ENCODE peak calls at places on chromosomes 2 and 18, in ten cellular contexts. T, N, K, D, I, C, R, Q, F and H are unnamed samples.

GRCh38 chr2:137255345-137255744 is 490.0 kb downstream of the THSD7B start:
- DNase-seq in Q (no peak), D (no peak), N (no peak), T (no peak), K (no peak), F (no peak), I (no peak), R (no peak), C (no peak), H (no peak)

GRCh38 chr2:38526195-38526594 is 76.5 kb downstream of the HNRNPLL start:
- DNase-seq in F (no peak), Q (no peak), I (no peak), R (no peak), K (no peak), D (no peak), C (no peak), T (no peak), N (peak), H (no peak)

GRCh38 chr2:202754936-202755335 is 116.6 kb downstream of the ICA1L start:
- DNase-seq in R (no peak), K (no peak), C (no peak), F (no peak), N (no peak), I (no peak), D (no peak), Q (no peak), T (no peak), H (no peak)

GRCh38 chr2:133843091-133843490 is 274.8 kb upstream of the NCKAP5 start:
- DNase-seq in K (no peak), C (no peak), T (no peak), D (no peak), N (peak), R (no peak), I (no peak), F (no peak), Q (no peak), H (no peak)

GRCh38 chr2:187098154-187098553 is 249.2 kb upstream of the ZSWIM2 start:
- DNase-seq in I (no peak), D (no peak), T (no peak), K (no peak), R (no peak), C (no peak), F (no peak), N (no peak), Q (no peak), H (no peak)

GRCh38 chr2:110166246-110166645 is 38.6 kb downstream of the NPHP1 start:
- DNase-seq in R (no peak), Q (no peak), C (no peak), D (no peak), K (no peak), I (no peak), N (peak), T (no peak), F (no peak), H (no peak)

GRCh38 chr2:170763232-170763631 is 6.9 kb upstream of the ERICH2 start:
- DNase-seq in R (no peak), T (no peak), Q (no peak), C (no peak), F (no peak), I (no peak), D (no peak), K (no peak), N (no peak), H (no peak)

GRCh38 chr2:154324601-154325000 is 373.9 kb upstream of the KCNJ3 start:
- DNase-seq in D (no peak), N (no peak), C (no peak), R (peak), Q (no peak), F (no peak), I (no peak), T (no peak), K (no peak), H (no peak)

GRCh38 chr18:56377161-56377560 is 261.2 kb downstream of the TXNL1 start:
- DNase-seq in F (no peak), R (no peak), K (no peak), Q (no peak), D (no peak), T (no peak), C (no peak), I (no peak), N (no peak), H (no peak)

GRCh38 chr2:230043461-230043860 is 25.3 kb downstream of the SLC16A14 start:
- DNase-seq in I (no peak), C (no peak), N (no peak), D (no peak), K (no peak), F (no peak), Q (no peak), R (no peak), T (no peak), H (peak)

GRCh38 chr18:10784596-10785202 is 258.9 kb downstream of the NAPG start:
- DNase-seq in R (no peak), D (no peak), Q (no peak), N (no peak), K (no peak), T (no peak), I (no peak), C (no peak), F (no peak), H (no peak)

GRCh38 chr18:62420151-62420512 is 95.0 kb downstream of the TNFRSF11A start:
- DNase-seq in Q (no peak), N (peak), R (no peak), D (no peak), I (peak), C (no peak), T (peak), F (peak), K (no peak), H (no peak)

GRCh38 chr18:73296686-73297085 is 428.9 kb upstream of the NETO1 start:
- DNase-seq in R (no peak), Q (no peak), C (no peak), N (no peak), K (no peak), T (no peak), F (no peak), D (no peak), I (peak), H (no peak)

GRCh38 chr18:48007955-48008701 is 77.7 kb upstream of the SMAD2 start:
- DNase-seq in D (peak), F (peak), Q (no peak), I (no peak), C (peak), N (peak), T (peak), R (peak), K (peak), H (peak)

GRCh38 chr18:52312321-52312720 is 27.7 kb upstream of the DCC start:
- DNase-seq in K (no peak), F (no peak), I (peak), T (no peak), Q (no peak), C (no peak), D (no peak), N (no peak), R (no peak), H (no peak)

GRCh38 chr18:26804474-26804873 is 61.0 kb downstream of the AQP4 start:
- DNase-seq in R (no peak), D (no peak), N (no peak), K (no peak), Q (no peak), C (no peak), T (no peak), F (no peak), I (no peak), H (no peak)

GRCh38 chr18:12946549-12947354 is 1.1 kb upstream of the SEH1L start:
- DNase-seq in D (no peak), N (peak), I (peak), K (no peak), Q (peak), C (peak), T (peak), F (peak), R (peak), H (no peak)

GRCh38 chr2:29182920-29183319 is 67.7 kb downstream of the CLIP4 start:
- DNase-seq in T (no peak), C (no peak), D (no peak), R (no peak), K (no peak), I (no peak), Q (no peak), F (no peak), N (no peak), H (no peak)

GRCh38 chr2:224357098-224357901 is 44.6 kb downstream of the FAM124B start:
- DNase-seq in R (peak), C (peak), I (peak), K (peak), N (peak), D (peak), T (peak), F (peak), Q (no peak), H (no peak)

GRCh38 chr18:24659837-24660720 is 199.6 kb downstream of the HRH4 start:
- DNase-seq in K (no peak), I (no peak), D (peak), T (peak), Q (no peak), F (peak), N (peak), C (no peak), R (no peak), H (no peak)

GRCh38 chr18:45231606-45232005 is 383.7 kb upstream of the SLC14A2 start:
- DNase-seq in D (no peak), Q (no peak), T (no peak), I (no peak), C (no peak), R (no peak), N (no peak), F (no peak), K (no peak), H (no peak)

GRCh38 chr2:196568506-196568905 is 71.0 kb upstream of the CCDC150 start:
- DNase-seq in T (no peak), K (no peak), C (no peak), Q (no peak), N (no peak), R (no peak), D (no peak), I (no peak), F (no peak), H (no peak)

GRCh38 chr2:154402138-154402714 is 296.3 kb upstream of the KCNJ3 start:
- DNase-seq in I (peak), T (no peak), D (no peak), K (no peak), N (peak), Q (no peak), F (no peak), C (peak), R (no peak), H (no peak)

GRCh38 chr2:64831977-64832328 is 157.2 kb upstream of the SLC1A4 start:
- DNase-seq in R (no peak), K (no peak), T (no peak), F (no peak), N (no peak), Q (no peak), I (no peak), D (no peak), C (no peak), H (no peak)
- TF ChIP-seq CTCF in R (no peak), K (no peak), T (peak), F (no peak), N (no peak), Q (no peak), I (no peak), D (no peak), C (peak), H (no peak)

GRCh38 chr2:84925724-84926376 is 20.4 kb downstream of the TMSB10 start:
- DNase-seq in D (peak), I (peak), Q (peak), R (peak), T (peak), N (peak), K (peak), C (peak), F (peak), H (peak)
- TF ChIP-seq CTCF in D (peak), I (peak), Q (peak), R (peak), T (peak), N (peak), K (peak), C (peak), F (peak), H (peak)

DNA sequence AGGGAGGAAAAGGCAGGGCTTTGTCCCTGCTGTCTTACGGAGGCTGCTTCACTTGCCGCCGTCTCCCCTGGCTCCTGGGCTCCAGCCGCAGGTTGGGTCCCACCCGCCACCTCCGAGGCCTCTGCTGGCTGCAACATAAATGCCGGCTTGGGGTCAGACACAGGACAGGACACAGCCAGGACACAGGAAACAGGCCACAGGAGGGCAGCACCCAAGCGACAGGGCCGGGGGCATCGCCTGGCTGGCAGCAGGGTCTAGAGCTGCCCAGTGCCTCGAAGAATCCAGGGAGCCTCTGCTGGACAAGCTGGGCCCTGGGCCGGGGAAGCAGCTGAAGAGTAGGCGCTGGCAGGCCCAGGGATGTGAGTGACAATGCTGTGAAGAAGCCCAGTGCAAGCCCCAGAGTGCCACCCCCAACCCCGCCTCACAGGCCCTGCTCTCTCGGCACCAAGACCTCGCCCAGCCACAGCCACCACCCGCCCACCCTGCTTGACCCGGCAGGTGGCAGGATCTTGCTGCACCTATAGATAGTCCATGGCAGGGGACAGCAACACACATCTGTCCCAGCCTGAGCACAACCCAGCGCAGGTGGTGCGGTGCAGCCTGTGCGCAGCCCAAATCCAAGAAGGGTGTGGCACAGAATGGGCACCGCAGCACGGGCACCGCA is 55.7 kb downstream of the BIN1 start:
- DNase-seq in T (no peak), N (no peak), D (no peak), K (no peak), F (no peak), R (peak), Q (no peak), C (no peak), I (no peak), H (no peak)
- TF ChIP-seq CTCF in T (no peak), N (no peak), D (no peak), K (no peak), F (no peak), R (no peak), Q (peak), C (peak), I (no peak), H (no peak)

DNA sequence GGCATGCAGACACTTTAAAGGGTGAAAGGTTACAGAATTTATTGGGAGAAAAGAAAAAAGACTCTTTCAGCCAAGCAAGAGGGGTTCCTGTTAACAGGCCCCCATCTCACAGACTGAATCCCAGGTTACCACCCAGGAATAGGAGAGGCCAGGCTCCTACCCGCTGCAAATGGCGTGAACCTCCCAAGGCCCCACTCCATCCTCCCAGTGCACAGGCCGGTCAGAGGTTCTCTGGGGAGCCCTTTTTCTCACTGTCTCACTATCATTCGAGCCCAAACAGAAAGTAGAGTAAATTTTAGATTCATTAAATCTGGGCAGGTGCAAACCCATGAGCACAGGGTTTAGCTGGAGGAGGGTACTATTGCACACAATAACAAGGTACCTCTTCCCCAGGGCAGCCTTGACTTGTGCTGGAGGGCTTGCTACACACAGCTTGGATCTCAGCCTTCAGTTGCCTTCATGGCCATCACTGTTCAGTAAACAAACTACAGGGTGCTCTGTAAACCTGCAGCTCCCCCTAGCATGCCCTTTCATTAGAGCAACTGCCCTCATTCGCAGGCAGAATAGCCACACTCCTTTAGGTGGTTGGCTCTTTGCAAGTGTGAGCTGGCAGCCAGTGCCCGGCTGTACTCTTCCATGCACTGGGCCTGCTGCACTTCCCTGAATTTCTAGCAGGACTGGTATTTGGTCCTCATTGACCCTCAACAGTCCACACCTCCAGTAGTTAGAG is 7.3 kb upstream of the PLEK start:
- DNase-seq in D (no peak), N (peak), C (peak), Q (peak), T (peak), F (no peak), I (peak), K (no peak), R (peak), H (no peak)
- TF ChIP-seq CTCF in D (peak), N (peak), C (peak), Q (no peak), T (no peak), F (no peak), I (peak), K (peak), R (peak), H (peak)

DNA sequence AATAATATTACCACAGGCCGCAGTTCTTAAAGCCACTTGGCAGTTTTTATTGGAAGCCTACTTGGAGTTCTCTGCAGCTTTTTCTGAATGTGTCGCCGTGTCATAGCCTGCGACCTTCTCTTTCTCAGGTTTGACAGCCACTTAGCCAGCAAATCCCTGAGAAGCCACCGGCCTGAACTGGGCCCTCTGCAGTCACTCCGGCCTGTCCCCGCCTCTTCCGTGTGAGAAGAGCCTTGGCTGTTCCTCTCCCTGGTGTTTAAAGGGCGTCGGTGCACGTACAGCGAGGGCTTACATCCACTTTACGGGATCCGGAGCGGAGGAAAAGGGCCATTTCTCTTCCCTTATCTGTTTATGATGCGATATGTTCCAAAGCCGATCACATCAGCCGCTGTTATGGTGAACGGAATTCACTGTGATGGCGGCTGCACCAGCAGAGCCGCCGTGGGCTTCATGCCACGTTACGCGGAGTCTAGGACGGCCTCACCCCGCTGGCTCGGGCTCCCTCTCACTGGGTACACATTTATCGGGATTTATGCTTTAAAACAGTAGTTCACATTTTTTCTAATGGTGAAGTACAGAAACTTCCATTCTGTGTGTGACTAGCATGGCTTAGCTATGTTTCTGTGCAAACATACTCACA is 66.8 kb downstream of the GBX2 start:
- DNase-seq in Q (no peak), R (no peak), K (no peak), D (no peak), I (no peak), C (no peak), N (no peak), F (no peak), T (no peak), H (no peak)
- TF ChIP-seq CTCF in Q (no peak), R (no peak), K (no peak), D (no peak), I (no peak), C (no peak), N (no peak), F (no peak), T (no peak), H (no peak)